ENCODE peak calls at places on chromosome 1, in six cellular contexts. U, L, P, E, T and A are unnamed samples.

GRCh38 chr1:78676347-78676982 is 26.8 kb downstream of the IFI44 start:
- DNase-seq in U (peak), L (no peak), P (peak), E (no peak), T (peak), A (peak)

GRCh38 chr1:91687452-91687851 is 186.8 kb downstream of the CDC7 start:
- DNase-seq in U (no peak), L (no peak), P (no peak), E (no peak), T (no peak), A (peak)

GRCh38 chr1:156894711-156895407 is 1.3 kb downstream of the PEAR1 start:
- DNase-seq in U (no peak), L (no peak), P (no peak), E (no peak), T (no peak), A (peak)

GRCh38 chr1:167207940-167208623 is 12.6 kb upstream of the POU2F1 start:
- DNase-seq in U (no peak), L (no peak), P (no peak), E (no peak), T (peak), A (peak)

GRCh38 chr1:172885976-172886375 is 164.8 kb downstream of the TNFSF18 start:
- DNase-seq in U (peak), L (no peak), P (peak), E (no peak), T (no peak), A (no peak)

GRCh38 chr1:217528271-217528670 is 102.6 kb downstream of the GPATCH2 start:
- DNase-seq in U (peak), L (no peak), P (peak), E (no peak), T (no peak), A (peak)

GRCh38 chr1:187010571-187011309 is 182.0 kb downstream of the PLA2G4A start:
- DNase-seq in U (no peak), L (no peak), P (no peak), E (no peak), T (no peak), A (no peak)

GRCh38 chr1:177645491-177645890 is 324.4 kb downstream of the SEC16B start:
- DNase-seq in U (no peak), L (no peak), P (no peak), E (no peak), T (no peak), A (no peak)

GRCh38 chr1:234621657-234622335 is 11.8 kb upstream of the IRF2BP2 start:
- DNase-seq in U (peak), L (no peak), P (no peak), E (no peak), T (no peak), A (peak)

GRCh38 chr1:93846929-93847810 is 31.8 kb downstream of the DNTTIP2 start:
- DNase-seq in U (peak), L (peak), P (peak), E (peak), T (peak), A (peak)